ENCODE peak calls at places on chromosomes 1 and 21, in six cellular contexts. Q is AG04450, J is colonic mucosa, M is cardiac muscle cell, A is A549, K is hepatocyte. C is an unnamed sample.

GRCh38 chr1:23585321-23586022 is 26.2 kb upstream of the ID3 start:
- DNase-seq in Q (peak; percentile 84), J (no peak), M (no peak), A (peak; percentile 96), K (peak; percentile 62), C (peak; percentile 59)

GRCh38 chr1:198084509-198084908 is 72.3 kb upstream of the NEK7 start:
- DNase-seq in Q (no peak), J (no peak), M (no peak), A (no peak), K (no peak), C (no peak)

GRCh38 chr1:82273816-82274215 is 473.1 kb downstream of the ADGRL2 start:
- DNase-seq in Q (no peak), J (no peak), M (no peak), A (no peak), K (no peak), C (no peak)

GRCh38 chr1:178540646-178541045 is 27.7 kb downstream of the TEX35 start:
- DNase-seq in Q (peak; percentile 68), J (no peak), M (no peak), A (no peak), K (peak; percentile 64), C (no peak)

GRCh38 chr1:101025680-101026393 is at the start of gene DPH5:
- DNase-seq in Q (peak; percentile 74), J (peak; percentile 95), M (peak; percentile 94), A (peak; percentile 90), K (peak; percentile 93), C (peak; percentile 92)

GRCh38 chr1:113519561-113519960 is 129.2 kb downstream of the MAGI3 start:
- DNase-seq in Q (no peak), J (no peak), M (no peak), A (no peak), K (peak; percentile 32), C (peak; percentile 1)

GRCh38 chr1:174795806-174796205 is 203.9 kb upstream of the CACYBP start:
- DNase-seq in Q (no peak), J (no peak), M (no peak), A (peak; percentile 8), K (no peak), C (no peak)

GRCh38 chr1:171984850-171985485 is 143.7 kb downstream of the DNM3 start:
- DNase-seq in Q (no peak), J (no peak), M (peak; percentile 38), A (peak; percentile 32), K (peak; percentile 44), C (no peak)

GRCh38 chr1:89942825-89943658 is 51.9 kb upstream of the ZNF326 start:
- DNase-seq in Q (no peak), J (no peak), M (no peak), A (peak; percentile 93), K (peak; percentile 26), C (peak; percentile 31)

GRCh38 chr1:164675342-164675904 is 116.4 kb downstream of the PBX1 start:
- DNase-seq in Q (no peak), J (no peak), M (no peak), A (no peak), K (peak; percentile 45), C (no peak)

GRCh38 chr1:202625416-202626360 is 84.6 kb downstream of the SYT2 start:
- DNase-seq in Q (peak; percentile 46), J (peak; percentile 73), M (peak; percentile 76), A (peak; percentile 79), K (peak; percentile 82), C (peak; percentile 78)

GRCh38 chr1:30034627-30035521 is 688.5 kb downstream of the MATN1 start:
- DNase-seq in Q (no peak), J (peak; percentile 18), M (no peak), A (no peak), K (no peak), C (peak; percentile 8)

GRCh38 chr1:5099558-5099957 is 445.1 kb downstream of the AJAP1 start:
- DNase-seq in Q (no peak), J (no peak), M (no peak), A (no peak), K (no peak), C (no peak)

GRCh38 chr1:156477526-156478249 is 22.9 kb downstream of the MEF2D start:
- DNase-seq in Q (no peak), J (no peak), M (no peak), A (no peak), K (no peak), C (peak; percentile 74)

GRCh38 chr1:40143891-40144575 is 17.2 kb upstream of the RLF start:
- DNase-seq in Q (peak; percentile 36), J (peak; percentile 73), M (peak; percentile 89), A (peak; percentile 65), K (peak; percentile 86), C (peak; percentile 76)

GRCh38 chr1:11893907-11894251 is 32.3 kb downstream of the KIAA2013 start:
- DNase-seq in Q (no peak), J (peak; percentile 63), M (peak; percentile 78), A (peak; percentile 42), K (peak; percentile 79), C (peak; percentile 65)

GRCh38 chr1:80218112-80218511 is 1211.6 kb upstream of the ADGRL4 start:
- DNase-seq in Q (peak; percentile 11), J (no peak), M (peak; percentile 55), A (peak; percentile 45), K (peak; percentile 69), C (no peak)

GRCh38 chr1:57927003-57927402 is 503.1 kb upstream of the DAB1 start:
- DNase-seq in Q (no peak), J (no peak), M (no peak), A (no peak), K (no peak), C (no peak)

GRCh38 chr1:9942399-9942938 is 722 bp downstream of the LZIC start:
- DNase-seq in Q (peak; percentile 10), J (peak; percentile 55), M (peak; percentile 67), A (peak; percentile 44), K (peak; percentile 66), C (no peak)

GRCh38 chr1:238409947-238410346 is 519.2 kb upstream of the ZP4 start:
- DNase-seq in Q (no peak), J (no peak), M (no peak), A (no peak), K (no peak), C (no peak)

GRCh38 chr1:220300442-220301121 is 28.3 kb upstream of the RAB3GAP2 start:
- DNase-seq in Q (peak; percentile 79), J (peak; percentile 23), M (peak; percentile 18), A (peak; percentile 64), K (peak; percentile 88), C (peak; percentile 68)

GRCh38 chr1:19006837-19007271 is 50.4 kb upstream of the IFFO2 start:
- DNase-seq in Q (no peak), J (peak; percentile 40), M (no peak), A (no peak), K (no peak), C (no peak)

GRCh38 chr21:33265664-33266049 is 510 bp upstream of the IL10RB start:
- DNase-seq in Q (no peak), J (peak; percentile 50), M (no peak), A (no peak), K (peak; percentile 56), C (peak; percentile 61)

GRCh38 chr1:212485895-212486590 is 53.3 kb downstream of the NENF start:
- DNase-seq in Q (peak; percentile 64), J (peak; percentile 56), M (peak; percentile 17), A (peak; percentile 97), K (peak; percentile 87), C (peak; percentile 66)

GRCh38 chr1:68174173-68175113 is 57.9 kb downstream of the WLS start:
- DNase-seq in Q (peak; percentile 94), J (peak; percentile 69), M (peak; percentile 41), A (peak; percentile 27), K (peak; percentile 63), C (peak; percentile 69)

GRCh38 chr21:38956791-38957571 is 151.3 kb downstream of the ETS2 start:
- DNase-seq in Q (no peak), J (peak; percentile 68), M (peak; percentile 86), A (no peak), K (peak; percentile 50), C (peak; percentile 72)

GRCh38 chr1:237672748-237673147 is 218.0 kb downstream of the ZP4 start:
- DNase-seq in Q (no peak), J (no peak), M (no peak), A (peak; percentile 36), K (peak; percentile 30), C (no peak)

GRCh38 chr1:234721476-234722266 is 111.7 kb upstream of the IRF2BP2 start:
- DNase-seq in Q (peak; percentile 77), J (peak; percentile 57), M (no peak), A (no peak), K (peak; percentile 75), C (peak; percentile 85)

GRCh38 chr1:115069186-115069585 is 20.1 kb downstream of the TSPAN2 start:
- DNase-seq in Q (no peak), J (no peak), M (no peak), A (no peak), K (no peak), C (no peak)

GRCh38 chr1:111052246-111052645 is 87.6 kb downstream of the DRAM2 start:
- DNase-seq in Q (no peak), J (no peak), M (no peak), A (no peak), K (no peak), C (no peak)

GRCh38 chr1:222250376-222250775 is 297.5 kb downstream of the HHIPL2 start:
- DNase-seq in Q (no peak), J (no peak), M (no peak), A (no peak), K (no peak), C (no peak)

GRCh38 chr1:32948905-32949304 is 15.7 kb downstream of the RNF19B start:
- DNase-seq in Q (no peak), J (no peak), M (no peak), A (peak; percentile 46), K (peak; percentile 36), C (no peak)

GRCh38 chr1:26733982-26734381 is 38.2 kb downstream of the ARID1A start:
- DNase-seq in Q (no peak), J (no peak), M (no peak), A (no peak), K (no peak), C (no peak)

DNA sequence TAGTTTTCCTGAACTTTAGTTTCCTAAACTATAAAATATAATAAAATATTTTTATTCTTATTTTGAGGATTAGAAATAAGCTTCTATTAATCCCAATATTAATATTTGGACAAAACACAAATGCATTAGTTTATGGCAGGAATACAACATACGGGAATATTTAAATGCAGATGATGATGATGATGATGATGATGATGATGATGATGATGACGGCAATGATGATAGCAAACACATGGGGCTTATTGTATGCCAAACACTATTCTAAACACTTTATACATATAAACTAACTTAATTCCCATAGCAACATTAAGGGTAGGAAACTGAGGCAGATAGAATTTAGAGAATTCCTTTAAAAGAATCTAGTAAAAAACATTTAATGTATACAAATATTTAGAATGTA is 541.5 kb upstream of the BEND5 start:
- DNase-seq in Q (no peak), J (no peak), M (no peak), A (no peak), K (no peak), C (no peak)
- H3K9me3 ChIP-seq in Q (peaks cover 3% of the 10 kb centered on the region), J (no peaks in the 10 kb centered on the region), M (no peaks in the 10 kb centered on the region), A (no peaks in the 10 kb centered on the region), K (no peaks in the 10 kb centered on the region), C (no peaks in the 10 kb centered on the region)

GRCh38 chr1:246355421-246356230 is 151.5 kb downstream of the SMYD3 start:
- DNase-seq in Q (no peak), J (no peak), M (no peak), A (no peak), K (no peak), C (no peak)
- TF ChIP-seq CTCF in Q (no peak), J (no peak), M (no peak), A (no peak), K (no peak), C (no peak)

GRCh38 chr1:17521946-17522612 is 17.4 kb upstream of the ARHGEF10L start:
- DNase-seq in Q (no peak), J (peak; percentile 83), M (no peak), A (no peak), K (no peak), C (no peak)
- H3K27ac ChIP-seq in Q (no peak overlapping the region), J (peak overlapping the region; percentile 73), M (no peak overlapping the region), A (no peak overlapping the region), K (no peak overlapping the region), C (no peak overlapping the region)

GRCh38 chr21:10466200-10466599 is 55.2 kb upstream of the TPTE start:
- DNase-seq in Q (no peak), J (no peak), M (no peak), A (no peak), K (no peak), C (no peak)
- H3K9me3 ChIP-seq in Q (peaks cover 13% of the 10 kb centered on the region), J (no peaks in the 10 kb centered on the region), M (peaks cover 21% of the 10 kb centered on the region), A (peaks cover 2% of the 10 kb centered on the region), K (peaks cover 23% of the 10 kb centered on the region), C (no peaks in the 10 kb centered on the region)